ENCODE peak calls at places on chromosomes 7 and 10, in five cellular contexts. F is NCI-H1105 treated with DMSO at 0.1 percent for 48 hours, H is neuronal stem cell, Y is fibroblast of lung, V is B cell. D is an unnamed sample.

GRCh38 chr10:107790271-107790670 is 625.8 kb upstream of the SORCS1 start:
- DNase-seq in F (no peak), H (no peak), Y (peak), V (no peak), D (no peak)

GRCh38 chr7:94190599-94191061 is 186.5 kb upstream of the BET1 start:
- DNase-seq in F (peak), H (no peak), Y (peak), V (no peak), D (no peak)

GRCh38 chr7:116511552-116512523 is 12.3 kb downstream of the CAV2 start:
- DNase-seq in F (peak), H (no peak), Y (peak), V (peak), D (no peak)

GRCh38 chr7:4724648-4725013 is 42.5 kb downstream of the FOXK1 start:
- DNase-seq in F (no peak), H (no peak), Y (peak), V (no peak), D (no peak)

GRCh38 chr10:97320480-97321031 is 1.5 kb downstream of the FRAT1 start:
- DNase-seq in F (no peak), H (no peak), Y (no peak), V (no peak), D (no peak)

GRCh38 chr10:76885815-76886214 is 751.8 kb downstream of the KCNMA1 start:
- DNase-seq in F (no peak), H (peak), Y (no peak), V (no peak), D (no peak)

GRCh38 chr10:116664631-116665030 is 43.9 kb downstream of the PNLIPRP2 start:
- DNase-seq in F (no peak), H (no peak), Y (no peak), V (no peak), D (no peak)

GRCh38 chr10:123607386-123607785 is 58.8 kb upstream of the GPR26 start:
- DNase-seq in F (no peak), H (peak), Y (no peak), V (no peak), D (no peak)

GRCh38 chr10:111075577-111076185 is 1.1 kb upstream of the ADRA2A start:
- DNase-seq in F (no peak), H (no peak), Y (no peak), V (no peak), D (no peak)

GRCh38 chr10:99674762-99675161 is 15.5 kb downstream of the ENTPD7 start:
- DNase-seq in F (no peak), H (no peak), Y (no peak), V (no peak), D (no peak)

GRCh38 chr10:37495415-37495814 is 362.0 kb downstream of the ZNF248 start:
- DNase-seq in F (no peak), H (no peak), Y (no peak), V (no peak), D (no peak)

GRCh38 chr7:7595451-7595850 is 28.8 kb downstream of the MIOS start:
- DNase-seq in F (peak), H (no peak), Y (peak), V (peak), D (no peak)

GRCh38 chr7:71488308-71488707 is 356.4 kb downstream of the GALNT17 start:
- DNase-seq in F (no peak), H (no peak), Y (peak), V (no peak), D (no peak)

GRCh38 chr10:52474265-52474664 is 160.2 kb downstream of the DKK1 start:
- DNase-seq in F (no peak), H (no peak), Y (no peak), V (no peak), D (no peak)

GRCh38 chr7:73683916-73684693 is 708 bp downstream of the BUD23 start:
- DNase-seq in F (peak), H (no peak), Y (no peak), V (no peak), D (no peak)

GRCh38 chr10:43160067-43160918 is 22.0 kb downstream of the CSGALNACT2 start:
- DNase-seq in F (no peak), H (no peak), Y (peak), V (peak), D (no peak)

GRCh38 chr7:45384499-45384898 is 189.7 kb upstream of the ADCY1 start:
- DNase-seq in F (no peak), H (no peak), Y (no peak), V (no peak), D (no peak)

GRCh38 chr7:50632561-50633413 is 67.6 kb upstream of the DDC start:
- DNase-seq in F (peak), H (no peak), Y (peak), V (peak), D (peak)

GRCh38 chr7:74572301-74573090 is 85.0 kb upstream of the GTF2I start:
- DNase-seq in F (peak), H (no peak), Y (no peak), V (no peak), D (no peak)

GRCh38 chr7:26278769-26279168 is 12.9 kb upstream of the SNX10 start:
- DNase-seq in F (peak), H (no peak), Y (peak), V (peak), D (no peak)

GRCh38 chr10:112634096-112634830 is 187.2 kb downstream of the VTI1A start:
- DNase-seq in F (no peak), H (no peak), Y (peak), V (no peak), D (no peak)

GRCh38 chr7:96973986-96974385 is 31.4 kb upstream of the DLX6 start:
- DNase-seq in F (no peak), H (no peak), Y (no peak), V (no peak), D (no peak)

GRCh38 chr7:95213809-95214492 is 110.4 kb downstream of the PON1 start:
- DNase-seq in F (no peak), H (no peak), Y (peak), V (no peak), D (no peak)

GRCh38 chr10:88415533-88416130 is 167.5 kb downstream of the RNLS start:
- DNase-seq in F (no peak), H (peak), Y (no peak), V (no peak), D (no peak)

GRCh38 chr7:1693991-1694524 is 24.0 kb downstream of the ELFN1 start:
- DNase-seq in F (peak), H (peak), Y (peak), V (no peak), D (no peak)

GRCh38 chr10:71080381-71081228 is 131.8 kb upstream of the UNC5B start:
- DNase-seq in F (no peak), H (no peak), Y (no peak), V (no peak), D (no peak)

GRCh38 chr10:118792501-118792900 is 37.7 kb upstream of the CACUL1 start:
- DNase-seq in F (no peak), H (no peak), Y (peak), V (no peak), D (no peak)

GRCh38 chr7:37067961-37068536 is 343.8 kb upstream of the AOAH start:
- DNase-seq in F (peak), H (no peak), Y (peak), V (no peak), D (no peak)

D was measured in stimulated activated CD8-positive, alpha-beta memory T cell treated with anti-CD3 and anti-CD28 coated beads, Interleukin-7, amount 100 ng/mL, for 24 hours.